ENCODE peak calls at places on chromosome 15, in eight cellular contexts. O, V, K, W, U, R, F and H are unnamed samples.

GRCh38 chr15:63836579-63836978 is 2.8 kb upstream of the HERC1 start:
- DNase-seq in W (no peak), O (no peak), V (no peak), F (no peak), K (no peak), R (no peak), U (no peak), H (no peak)

GRCh38 chr15:40702077-40702476 is 7.1 kb downstream of the RAD51 start:
- DNase-seq in F (no peak), U (no peak), K (no peak), W (no peak), O (no peak), R (no peak), V (no peak), H (no peak)

GRCh38 chr15:90883971-90884718 is at the start of gene FES:
- DNase-seq in O (peak), U (peak), V (peak), R (peak), W (peak), K (no peak), F (peak), H (peak)

GRCh38 chr15:27418729-27419128 is 447.7 kb downstream of the GABRG3 start:
- DNase-seq in R (no peak), K (no peak), V (no peak), W (no peak), O (no peak), U (peak), F (no peak), H (no peak)

GRCh38 chr15:63481105-63481810 is 23.1 kb upstream of the USP3 start:
- DNase-seq in V (no peak), O (no peak), U (peak), F (no peak), R (no peak), W (no peak), K (peak), H (no peak)

GRCh38 chr15:68797589-68798377 is 22.9 kb downstream of the ANP32A start:
- DNase-seq in K (no peak), U (no peak), F (peak), O (no peak), W (no peak), R (no peak), V (no peak), H (no peak)

GRCh38 chr15:35286721-35287120 is 201.6 kb upstream of the NANOGP8 start:
- DNase-seq in F (no peak), R (no peak), V (no peak), W (no peak), K (no peak), U (no peak), O (no peak), H (no peak)

GRCh38 chr15:73564255-73564654 is 68.9 kb downstream of the NPTN start:
- DNase-seq in O (peak), K (peak), U (no peak), V (no peak), W (no peak), F (no peak), R (no peak), H (no peak)

GRCh38 chr15:75982468-75982867 is 29.8 kb downstream of the NRG4 start:
- DNase-seq in F (no peak), O (no peak), W (no peak), K (no peak), V (no peak), R (no peak), U (no peak), H (no peak)

GRCh38 chr15:88911766-88912118 is 1.4 kb downstream of the MFGE8 start:
- DNase-seq in R (peak), U (peak), O (peak), V (peak), F (peak), K (no peak), W (peak), H (no peak)

GRCh38 chr15:70169147-70169546 is 71.4 kb upstream of the TLE3 start:
- DNase-seq in V (no peak), F (no peak), W (no peak), K (no peak), R (no peak), O (no peak), U (no peak), H (no peak)

GRCh38 chr15:57922780-57923179 is 142.7 kb downstream of the ALDH1A2 start:
- DNase-seq in W (peak), R (no peak), O (peak), K (no peak), U (no peak), V (no peak), F (peak), H (no peak)

GRCh38 chr15:58138106-58138505 is at the start of gene AQP9:
- DNase-seq in W (no peak), K (no peak), V (no peak), R (no peak), U (no peak), F (no peak), O (peak), H (no peak)

GRCh38 chr15:67106764-67107013 is 41.3 kb downstream of the SMAD3 start:
- DNase-seq in U (no peak), O (no peak), F (no peak), V (no peak), W (no peak), R (no peak), K (no peak), H (no peak)

GRCh38 chr15:41660235-41661077 is at the start of gene MGA:
- DNase-seq in K (peak), W (peak), R (peak), O (peak), V (peak), U (peak), F (peak), H (peak)

GRCh38 chr15:40927497-40928346 is 1.4 kb upstream of the DLL4 start:
- DNase-seq in V (no peak), U (no peak), R (no peak), O (no peak), W (peak), K (no peak), F (peak), H (no peak)

GRCh38 chr15:42359249-42359648 is at the start of gene CAPN3:
- DNase-seq in U (no peak), F (no peak), R (no peak), V (no peak), W (no peak), K (no peak), O (no peak), H (no peak)

GRCh38 chr15:81386947-81387346 is 12.9 kb upstream of the TMC3 start:
- DNase-seq in U (no peak), K (no peak), F (no peak), W (no peak), O (no peak), R (no peak), V (no peak), H (no peak)

GRCh38 chr15:89863918-89864317 is 29.9 kb downstream of the AP3S2 start:
- DNase-seq in U (no peak), K (no peak), O (no peak), F (no peak), R (no peak), V (no peak), W (no peak), H (no peak)

GRCh38 chr15:68808770-68809169 is 11.9 kb downstream of the ANP32A start:
- DNase-seq in K (no peak), R (no peak), W (no peak), V (no peak), O (no peak), F (no peak), U (peak), H (no peak)

GRCh38 chr15:78076231-78077052 is 1.1 kb downstream of the TBC1D2B start:
- DNase-seq in K (no peak), U (no peak), F (no peak), V (no peak), W (no peak), R (no peak), O (no peak), H (no peak)
- TF ChIP-seq CTCF in K (no peak), U (peak), F (no peak), V (peak), W (no peak), R (no peak), O (no peak), H (no peak)

GRCh38 chr15:22942306-22942855 is 37.8 kb downstream of the CYFIP1 start:
- DNase-seq in V (no peak), O (no peak), K (no peak), W (no peak), F (no peak), R (no peak), U (no peak), H (no peak)

GRCh38 chr15:22945071-22945470 is 35.1 kb downstream of the CYFIP1 start:
- DNase-seq in W (no peak), K (no peak), V (no peak), F (no peak), U (no peak), R (peak), O (no peak), H (no peak)

GRCh38 chr15:22942877-22943276 is 37.3 kb downstream of the CYFIP1 start:
- DNase-seq in O (no peak), K (no peak), F (no peak), U (no peak), W (no peak), V (no peak), R (no peak), H (no peak)

GRCh38 chr15:22947101-22948000 is 32.8 kb downstream of the CYFIP1 start:
- DNase-seq in U (no peak), V (no peak), O (no peak), F (no peak), W (no peak), K (no peak), R (no peak), H (no peak)

GRCh38 chr15:22944651-22945050 is 35.5 kb downstream of the CYFIP1 start:
- DNase-seq in U (no peak), O (no peak), K (no peak), R (peak), V (no peak), F (no peak), W (no peak), H (no peak)
- TF ChIP-seq CTCF in U (no peak), O (no peak), K (no peak), R (no peak), V (no peak), F (no peak), W (no peak), H (no peak)

GRCh38 chr15:45993508-45993907 is 358.7 kb downstream of the SQOR start:
- DNase-seq in U (no peak), W (no peak), F (no peak), V (no peak), R (no peak), K (no peak), O (no peak), H (no peak)

GRCh38 chr15:45993072-45993471 is 358.2 kb downstream of the SQOR start:
- DNase-seq in K (no peak), W (no peak), U (no peak), R (no peak), O (no peak), F (no peak), V (no peak), H (no peak)

GRCh38 chr15:45991863-45992262 is 357.0 kb downstream of the SQOR start:
- DNase-seq in K (no peak), U (no peak), F (no peak), W (no peak), V (no peak), O (no peak), R (no peak), H (no peak)

GRCh38 chr15:45995800-45996199 is 361.0 kb downstream of the SQOR start:
- DNase-seq in F (no peak), U (no peak), W (no peak), R (no peak), K (no peak), V (no peak), O (no peak), H (no peak)
- TF ChIP-seq CTCF in F (no peak), U (no peak), W (no peak), R (no peak), K (no peak), V (no peak), O (no peak), H (no peak)

GRCh38 chr15:71784719-71785118 is 25.6 kb upstream of the NR2E3 start:
- DNase-seq in R (peak), V (no peak), F (no peak), K (no peak), O (no peak), W (no peak), U (peak), H (no peak)
- TF ChIP-seq CTCF in R (no peak), V (peak), F (no peak), K (peak), O (no peak), W (no peak), U (peak), H (no peak)

GRCh38 chr15:80087104-80087503 is 27.6 kb downstream of the ZFAND6 start:
- DNase-seq in U (no peak), K (no peak), V (no peak), O (no peak), W (no peak), R (no peak), F (no peak), H (no peak)
- TF ChIP-seq CTCF in U (peak), K (no peak), V (no peak), O (no peak), W (no peak), R (no peak), F (no peak), H (no peak)

GRCh38 chr15:33309602-33310276 is 1.0 kb upstream of the RYR3 start:
- DNase-seq in U (peak), R (peak), F (peak), K (no peak), O (no peak), W (peak), V (peak), H (no peak)
- TF ChIP-seq CTCF in U (peak), R (peak), F (no peak), K (no peak), O (peak), W (peak), V (no peak), H (no peak)